ENCODE peak calls at places on chromosomes 5 and 9, in five cellular contexts. X is GM10248, G is NCI-H774, D is HT-29, C is neuronal stem cell. A is an unnamed sample.
A peak's percentile ranks its signal among the peaks of the same experiment; 100 is the strongest.

GRCh38 chr9:6566409-6567139 is 79.0 kb downstream of the GLDC start:
- DNase-seq in X (peak; percentile 28), G (no peak), D (no peak), C (no peak), A (no peak)

GRCh38 chr5:126917918-126918623 is 112.3 kb downstream of the MARCHF3 start:
- DNase-seq in X (no peak), G (peak; percentile 88), D (no peak), C (no peak), A (no peak)

GRCh38 chr5:170378740-170379139 is 10.4 kb downstream of the KCNMB1 start:
- DNase-seq in X (no peak), G (no peak), D (no peak), C (no peak), A (no peak)

GRCh38 chr9:99824378-99825157 is 2.9 kb downstream of the NR4A3 start:
- DNase-seq in X (peak; percentile 80), G (no peak), D (no peak), C (peak; percentile 80), A (peak; percentile 71)

GRCh38 chr9:135862781-135863180 is 44.6 kb downstream of the CAMSAP1 start:
- DNase-seq in X (no peak), G (no peak), D (no peak), C (no peak), A (no peak)

GRCh38 chr5:135999396-136000139 is 29.2 kb upstream of the TGFBI start:
- DNase-seq in X (no peak), G (no peak), D (no peak), C (no peak), A (no peak)

GRCh38 chr5:179161901-179162300 is 101.7 kb downstream of the ZNF354C start:
- DNase-seq in X (no peak), G (no peak), D (no peak), C (no peak), A (no peak)

GRCh38 chr9:108618906-108619550 is 236.8 kb downstream of the ACTL7B start:
- DNase-seq in X (no peak), G (no peak), D (no peak), C (no peak), A (no peak)

GRCh38 chr9:127537014-127537413 is 75.1 kb upstream of the STXBP1 start:
- DNase-seq in X (no peak), G (no peak), D (no peak), C (no peak), A (no peak)

GRCh38 chr5:3335301-3335700 is 260.3 kb upstream of the IRX1 start:
- DNase-seq in X (no peak), G (no peak), D (no peak), C (no peak), A (no peak)

GRCh38 chr5:23996525-23996924 is 489.1 kb downstream of the PRDM9 start:
- DNase-seq in X (no peak), G (no peak), D (peak; percentile 30), C (no peak), A (no peak)

GRCh38 chr5:115431116-115431515 is 113.5 kb downstream of the FEM1C start:
- DNase-seq in X (no peak), G (peak; percentile 22), D (no peak), C (no peak), A (no peak)

GRCh38 chr9:35736201-35736633 is 3.8 kb downstream of the CREB3 start:
- DNase-seq in X (peak; percentile 73), G (peak; percentile 27), D (peak; percentile 81), C (peak; percentile 58), A (peak; percentile 75)

GRCh38 chr5:14728109-14728938 is 63.8 kb downstream of the OTULIN start:
- DNase-seq in X (no peak), G (no peak), D (peak; percentile 92), C (peak; percentile 88), A (peak; percentile 40)

GRCh38 chr9:18706648-18707047 is 232.7 kb downstream of the ADAMTSL1 start:
- DNase-seq in X (no peak), G (no peak), D (no peak), C (no peak), A (no peak)

GRCh38 chr5:141508808-141509611 is 20.1 kb downstream of the PCDHGC5 start:
- DNase-seq in X (peak; percentile 38), G (no peak), D (no peak), C (peak; percentile 93), A (peak; percentile 44)

GRCh38 chr5:97735209-97735608 is 552.2 kb upstream of the RIOK2 start:
- DNase-seq in X (no peak), G (no peak), D (no peak), C (no peak), A (no peak)

GRCh38 chr5:55925677-55926076 is 69.1 kb downstream of the IL6ST start:
- DNase-seq in X (no peak), G (no peak), D (no peak), C (no peak), A (no peak)

GRCh38 chr9:72292874-72293607 is 72.0 kb downstream of the ZFAND5 start:
- DNase-seq in X (no peak), G (no peak), D (peak; percentile 91), C (no peak), A (no peak)

GRCh38 chr5:141258464-141258863 is 13.3 kb downstream of the PCDHB15 start:
- DNase-seq in X (no peak), G (no peak), D (no peak), C (no peak), A (no peak)

GRCh38 chr5:128019391-128019790 is 64.2 kb upstream of the SLC12A2 start:
- DNase-seq in X (no peak), G (no peak), D (no peak), C (no peak), A (no peak)

GRCh38 chr5:87404359-87404758 is 8.4 kb downstream of the CCNH start:
- DNase-seq in X (no peak), G (no peak), D (no peak), C (no peak), A (no peak)